ENCODE peak calls at places on chromosome 15, in five cellular contexts. B, F, N, C and O are unnamed samples.

GRCh38 chr15:48273047-48273446 is 58.2 kb upstream of the DUT start:
- DNase-seq in N (no peak), F (no peak), C (no peak), B (no peak), O (no peak)

GRCh38 chr15:94265009-94265408 is 33.6 kb downstream of the MCTP2 start:
- DNase-seq in F (no peak), C (no peak), N (no peak), B (no peak), O (no peak)

GRCh38 chr15:84778194-84778593 is 29.8 kb downstream of the ZNF592 start:
- DNase-seq in N (no peak), B (no peak), C (no peak), F (no peak), O (no peak)

GRCh38 chr15:97623091-97623661 is 337.3 kb upstream of the ARRDC4 start:
- DNase-seq in F (no peak), B (no peak), N (no peak), C (no peak), O (no peak)

GRCh38 chr15:41480396-41481140 is 13.1 kb upstream of the ITPKA start:
- DNase-seq in C (no peak), F (no peak), N (no peak), B (no peak), O (no peak)

GRCh38 chr15:42154576-42155355 is 1.7 kb downstream of the PLA2G4F start:
- DNase-seq in F (no peak), B (no peak), N (no peak), C (no peak), O (no peak)

GRCh38 chr15:85693277-85693676 is 101.4 kb downstream of the KLHL25 start:
- DNase-seq in N (no peak), C (no peak), F (no peak), B (no peak), O (no peak)

GRCh38 chr15:58775402-58775801 is 4.3 kb downstream of the MINDY2 start:
- DNase-seq in N (no peak), F (no peak), C (no peak), B (no peak), O (no peak)

GRCh38 chr15:101445562-101446526 is 43.7 kb downstream of the PCSK6 start:
- DNase-seq in F (no peak), B (no peak), C (no peak), N (no peak), O (peak)

GRCh38 chr15:85723960-85724945 is 70.5 kb downstream of the KLHL25 start:
- DNase-seq in F (peak), B (no peak), C (no peak), N (peak), O (no peak)

GRCh38 chr15:43249699-43250203 is 17.0 kb downstream of the TGM5 start:
- DNase-seq in N (peak), C (peak), F (no peak), B (no peak), O (peak)

GRCh38 chr15:31384568-31384967 is 57.9 kb downstream of the KLF13 start:
- DNase-seq in N (no peak), C (no peak), F (no peak), B (no peak), O (no peak)

GRCh38 chr15:72916939-72917338 is 133.4 kb upstream of the ADPGK start:
- DNase-seq in B (no peak), C (no peak), F (no peak), N (no peak), O (no peak)

GRCh38 chr15:49688135-49688790 is 67.4 kb downstream of the DTWD1 start:
- DNase-seq in C (no peak), F (no peak), N (no peak), B (no peak), O (no peak)

GRCh38 chr15:66619152-66619903 is 53.5 kb upstream of the LCTL start:
- DNase-seq in C (peak), N (peak), F (peak), B (peak), O (peak)

GRCh38 chr15:32669870-32670623 is 28.5 kb downstream of the SCG5 start:
- DNase-seq in N (no peak), C (no peak), B (no peak), F (no peak), O (no peak)

GRCh38 chr15:86040360-86041095 is 39.1 kb upstream of the AGBL1 start:
- DNase-seq in F (no peak), B (no peak), C (no peak), N (no peak), O (no peak)

GRCh38 chr15:61057830-61058529 is 171.1 kb downstream of the RORA start:
- DNase-seq in C (no peak), B (no peak), F (no peak), N (no peak), O (no peak)

GRCh38 chr15:79329186-79329611 is 18.3 kb downstream of the TMED3 start:
- DNase-seq in B (no peak), F (no peak), N (no peak), C (no peak), O (no peak)

GRCh38 chr15:89184886-89185526 is 36.4 kb downstream of the RLBP1 start:
- DNase-seq in B (no peak), F (no peak), N (no peak), C (no peak), O (no peak)

GRCh38 chr15:54410481-54410880 is 432.2 kb downstream of the UNC13C start:
- DNase-seq in N (no peak), C (no peak), B (no peak), F (no peak), O (no peak)

GRCh38 chr15:37789881-37790280 is 144.6 kb upstream of the TMCO5A start:
- DNase-seq in C (no peak), B (no peak), N (no peak), F (no peak), O (no peak)

GRCh38 chr15:71448688-71449114 is 333.4 kb downstream of the THSD4 start:
- DNase-seq in N (peak), B (no peak), C (peak), F (peak), O (no peak)

GRCh38 chr15:100348578-100348977 is 6.8 kb upstream of the ADAMTS17 start:
- DNase-seq in F (no peak), B (no peak), C (no peak), N (no peak), O (no peak)

GRCh38 chr15:80309769-80310384 is 57.9 kb upstream of the CTXND1 start:
- DNase-seq in N (peak), C (no peak), B (no peak), F (peak), O (no peak)

GRCh38 chr15:86591994-86592746 is 512.5 kb downstream of the AGBL1 start:
- DNase-seq in B (no peak), F (no peak), C (no peak), N (no peak), O (no peak)

GRCh38 chr15:91908401-91908800 is 54.9 kb downstream of the SLCO3A1 start:
- DNase-seq in N (no peak), C (no peak), F (no peak), B (no peak), O (no peak)

GRCh38 chr15:56919708-56920637 is 1.5 kb downstream of the TCF12 start:
- DNase-seq in F (no peak), N (peak), C (peak), B (peak), O (no peak)

GRCh38 chr15:56916825-56917477 is 1.5 kb upstream of the TCF12 start:
- DNase-seq in C (no peak), N (no peak), B (no peak), F (no peak), O (no peak)

GRCh38 chr15:56917652-56918045 is 795 bp upstream of the TCF12 start:
- DNase-seq in N (no peak), C (peak), F (peak), B (no peak), O (no peak)

GRCh38 chr15:56918907-56919707 is 663 bp downstream of the TCF12 start:
- DNase-seq in B (peak), F (peak), C (peak), N (peak), O (peak)

GRCh38 chr15:56918046-56918906 is at the start of gene TCF12:
- DNase-seq in C (peak), F (peak), B (peak), N (peak), O (peak)
- TF ChIP-seq CTCF in C (peak), F (peak), B (no peak), N (no peak), O (peak)

GRCh38 chr15:74396445-74397238 is 29.2 kb upstream of the CYP11A1 start:
- DNase-seq in F (peak), N (peak), C (peak), B (no peak), O (no peak)
- TF ChIP-seq CTCF in F (no peak), N (no peak), C (peak), B (no peak), O (no peak)

GRCh38 chr15:40440300-40441011 is at the start of gene BAHD1:
- DNase-seq in F (peak), B (peak), N (peak), C (peak), O (peak)
- TF ChIP-seq CTCF in F (no peak), B (no peak), N (no peak), C (no peak), O (no peak)

DNA sequence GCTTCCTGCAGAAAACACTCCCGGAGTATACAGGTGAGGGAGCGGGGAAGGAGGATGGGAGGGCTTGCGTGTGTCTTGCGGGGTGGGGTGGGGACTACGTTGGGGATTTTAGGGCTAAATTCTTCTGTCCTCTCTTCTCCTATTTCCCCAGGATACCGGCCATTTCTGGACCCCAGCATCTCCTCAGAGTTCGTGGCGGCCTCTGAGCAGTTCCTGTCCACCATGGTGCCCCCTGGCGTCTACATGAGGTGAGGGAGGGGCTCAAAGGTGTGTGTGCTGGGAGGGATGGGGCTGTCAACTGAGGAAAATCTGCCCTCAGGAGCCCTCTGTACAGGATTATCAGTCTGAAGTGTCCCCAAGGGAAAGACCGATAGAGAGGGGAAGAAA is 6.6 kb downstream of the DUOX1 start:
- DNase-seq in B (no peak), N (peak), F (peak), C (no peak), O (no peak)
- TF ChIP-seq CTCF in B (no peak), N (peak), F (peak), C (peak), O (no peak)

GRCh38 chr15:52679232-52680040 is at the start of gene ATOSA:
- DNase-seq in B (peak), N (peak), C (peak), F (peak), O (peak)

GRCh38 chr15:52680041-52680391 is 828 bp upstream of the ATOSA start:
- DNase-seq in C (no peak), B (no peak), F (no peak), N (no peak), O (no peak)

GRCh38 chr15:52677593-52677992 is 1.6 kb downstream of the ATOSA start:
- DNase-seq in C (peak), B (no peak), N (no peak), F (peak), O (no peak)

GRCh38 chr15:52678468-52679231 is 538 bp downstream of the ATOSA start:
- DNase-seq in B (peak), C (peak), N (peak), F (peak), O (peak)

GRCh38 chr15:52678036-52678467 is 1.1 kb downstream of the ATOSA start:
- DNase-seq in B (peak), N (peak), F (peak), C (peak), O (no peak)
- TF ChIP-seq CTCF in B (no peak), N (no peak), F (peak), C (no peak), O (no peak)

GRCh38 chr15:63610209-63610841 is 13.1 kb downstream of the FBXL22 start:
- DNase-seq in N (peak), B (peak), C (peak), F (peak), O (no peak)
- TF ChIP-seq CTCF in N (peak), B (peak), C (peak), F (peak), O (peak)

GRCh38 chr15:77904901-77905300 is 172.6 kb downstream of the TBC1D2B start:
- DNase-seq in F (no peak), C (no peak), B (no peak), N (no peak), O (no peak)

GRCh38 chr15:77909131-77909940 is 168.2 kb downstream of the TBC1D2B start:
- DNase-seq in C (no peak), N (no peak), B (no peak), F (no peak), O (no peak)

GRCh38 chr15:77905301-77905920 is 172.1 kb downstream of the TBC1D2B start:
- DNase-seq in C (no peak), F (no peak), N (no peak), B (no peak), O (no peak)

GRCh38 chr15:77904436-77904821 is 173.1 kb downstream of the TBC1D2B start:
- DNase-seq in N (no peak), B (no peak), F (no peak), C (no peak), O (no peak)

GRCh38 chr15:77907824-77908751 is 169.4 kb downstream of the TBC1D2B start:
- DNase-seq in F (peak), C (no peak), N (peak), B (no peak), O (no peak)
- TF ChIP-seq CTCF in F (peak), C (peak), N (peak), B (no peak), O (peak)